ENCODE peak calls at places on chromosomes 12 and 14, in ten cellular contexts. M, V, S, D, P, B, G, X, L and C are unnamed samples.
A peak's percentile ranks its signal among the peaks of the same experiment; 100 is the strongest.

GRCh38 chr14:92680781-92681650 is 67.4 kb downstream of the LGMN start:
- DNase-seq in M (peak; percentile 58), G (no peak), S (peak; percentile 76), P (peak; percentile 76), B (no peak), V (peak; percentile 67), X (peak; percentile 48), D (peak; percentile 73), L (peak; percentile 59), C (peak; percentile 67)

GRCh38 chr12:82688035-82688501 is 1.4 kb downstream of the TMTC2 start:
- DNase-seq in B (no peak), P (peak; percentile 15), D (no peak), V (no peak), L (peak; percentile 9), M (no peak), S (peak; percentile 23), G (no peak), X (no peak), C (peak; percentile 7)

GRCh38 chr14:100822921-100823320 is 3.0 kb upstream of the MEG3 start:
- DNase-seq in P (no peak), G (no peak), B (no peak), V (no peak), L (no peak), S (peak; percentile 33), M (no peak), X (no peak), D (no peak), C (peak; percentile 48)

GRCh38 chr14:74610866-74611671 is 968 bp downstream of the LTBP2 start:
- DNase-seq in G (no peak), P (peak; percentile 45), V (no peak), X (no peak), M (no peak), D (no peak), L (peak; percentile 21), S (peak; percentile 51), B (no peak), C (peak; percentile 54)

GRCh38 chr12:67327466-67327865 is 58.3 kb downstream of the CAND1 start:
- DNase-seq in D (no peak), M (no peak), S (no peak), B (no peak), L (no peak), G (no peak), X (no peak), V (no peak), P (no peak), C (no peak)

GRCh38 chr12:93857279-93857894 is 180.2 kb downstream of the CRADD start:
- DNase-seq in S (peak; percentile 55), P (peak; percentile 84), V (no peak), L (peak; percentile 41), M (no peak), D (no peak), G (no peak), X (no peak), B (peak; percentile 41), C (peak; percentile 76)

GRCh38 chr14:100849432-100849831 is 23.5 kb downstream of the MEG3 start:
- DNase-seq in L (no peak), S (peak; percentile 11), P (peak; percentile 74), G (no peak), B (no peak), D (no peak), M (no peak), V (no peak), X (no peak), C (no peak)

GRCh38 chr14:69084023-69084422 is 68.9 kb downstream of the DCAF5 start:
- DNase-seq in X (no peak), S (no peak), B (no peak), P (no peak), M (no peak), G (no peak), V (no peak), L (no peak), D (no peak), C (no peak)

GRCh38 chr12:124543052-124543590 is 24.3 kb downstream of the NCOR2 start:
- DNase-seq in L (peak; percentile 52), P (no peak), V (no peak), B (no peak), D (no peak), X (no peak), G (no peak), M (no peak), S (no peak), C (no peak)

GRCh38 chr12:124544983-124545382 is 22.4 kb downstream of the NCOR2 start:
- DNase-seq in X (no peak), V (no peak), M (no peak), S (no peak), P (no peak), D (no peak), G (no peak), L (no peak), B (no peak), C (no peak)

GRCh38 chr12:124544311-124544970 is 23.0 kb downstream of the NCOR2 start:
- DNase-seq in L (no peak), M (no peak), V (no peak), X (no peak), P (no peak), D (no peak), G (no peak), B (no peak), S (no peak), C (no peak)

GRCh38 chr12:124542021-124542941 is 25.1 kb downstream of the NCOR2 start:
- DNase-seq in D (no peak), S (no peak), X (no peak), G (no peak), P (no peak), V (no peak), B (no peak), M (no peak), L (no peak), C (no peak)

DNA sequence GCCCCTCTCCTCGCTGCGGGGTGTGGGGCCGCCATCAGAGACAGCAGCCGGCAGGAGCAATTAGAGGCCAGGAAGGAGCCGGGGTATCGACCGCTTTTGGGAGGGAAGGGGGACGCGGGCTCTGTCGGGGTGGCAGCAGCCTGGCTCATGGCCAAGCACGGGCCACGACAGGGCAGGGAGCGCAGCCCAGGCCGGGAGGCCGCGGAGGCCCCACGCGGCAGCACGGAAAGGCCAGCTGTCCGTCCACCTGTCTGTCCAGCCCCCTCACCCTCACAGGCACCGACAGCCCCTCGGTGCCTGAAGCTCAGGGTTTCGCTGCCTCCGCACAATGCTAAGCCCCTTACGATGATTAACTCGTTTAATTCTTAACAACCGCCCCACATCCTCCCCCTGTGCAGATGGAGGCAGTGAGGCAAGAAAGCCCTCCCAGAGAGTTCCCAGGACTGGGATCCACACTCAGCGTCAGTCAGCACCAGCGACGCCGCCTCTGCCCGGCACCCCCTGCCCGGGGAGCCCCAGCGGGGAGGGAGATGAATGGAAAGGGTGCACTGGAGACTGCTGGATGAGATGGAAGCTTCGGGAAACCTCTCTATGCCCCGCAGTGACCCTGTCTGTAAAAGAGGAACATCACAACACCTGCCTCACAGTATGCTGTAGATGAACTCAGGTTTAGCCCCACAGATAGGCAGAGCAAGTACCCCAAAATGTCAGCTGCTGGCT is 23.7 kb downstream of the NCOR2 start:
- DNase-seq in L (no peak), S (no peak), P (peak; percentile 60), V (no peak), B (no peak), M (no peak), D (no peak), X (no peak), G (no peak), C (no peak)
- H3K4me3 ChIP-seq in L (no peak overlapping the region), S (no peak overlapping the region), P (no peak overlapping the region), V (no peak overlapping the region), B (no peak overlapping the region), M (no peak overlapping the region), D (no peak overlapping the region), X (no peak overlapping the region), G (peak overlapping the region; percentile 14), C (no peak overlapping the region)

DNA sequence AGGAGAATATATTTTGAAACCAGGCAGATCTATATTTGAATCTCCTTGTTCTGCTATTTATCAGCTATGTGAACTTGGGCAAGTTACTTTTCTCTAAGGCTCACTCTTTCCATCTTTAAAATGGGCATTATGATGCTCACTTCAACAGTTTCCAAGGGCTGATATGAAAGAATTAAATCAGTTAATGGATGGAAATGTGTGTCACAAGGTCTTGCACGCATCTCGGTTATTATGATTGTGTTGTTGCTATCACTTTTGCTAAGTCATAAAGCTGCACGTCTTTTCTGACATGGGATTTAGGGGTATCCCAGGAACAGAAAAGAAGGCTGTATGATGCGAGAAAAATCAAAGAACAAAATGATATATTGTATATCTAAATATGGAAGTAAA is 721.5 kb upstream of the TBX3 start:
- DNase-seq in X (no peak), P (no peak), B (no peak), M (no peak), G (no peak), L (no peak), D (no peak), S (no peak), V (no peak), C (no peak)
- H3K4me3 ChIP-seq in X (no peak overlapping the region), P (no peak overlapping the region), B (no peak overlapping the region), M (no peak overlapping the region), G (no peak overlapping the region), L (no peak overlapping the region), D (no peak overlapping the region), S (no peak overlapping the region), V (no peak overlapping the region), C (no peak overlapping the region)

GRCh38 chr14:28773176-28773575 is 6.6 kb downstream of the FOXG1 start:
- DNase-seq in M (no peak), L (no peak), X (no peak), D (no peak), B (no peak), S (no peak), G (no peak), P (no peak), V (no peak), C (no peak)

GRCh38 chr14:28772613-28773012 is 6.0 kb downstream of the FOXG1 start:
- DNase-seq in V (no peak), B (no peak), M (no peak), P (no peak), G (no peak), S (no peak), L (no peak), X (no peak), D (no peak), C (no peak)

GRCh38 chr14:28776482-28777266 is 10.1 kb downstream of the FOXG1 start:
- DNase-seq in M (no peak), S (no peak), V (no peak), X (no peak), B (no peak), G (no peak), P (no peak), D (no peak), L (no peak), C (no peak)

GRCh38 chr14:28773917-28774691 is 7.5 kb downstream of the FOXG1 start:
- DNase-seq in B (no peak), X (no peak), G (no peak), D (no peak), L (no peak), P (peak; percentile 66), M (no peak), S (peak; percentile 55), V (no peak), C (peak; percentile 83)

DNA sequence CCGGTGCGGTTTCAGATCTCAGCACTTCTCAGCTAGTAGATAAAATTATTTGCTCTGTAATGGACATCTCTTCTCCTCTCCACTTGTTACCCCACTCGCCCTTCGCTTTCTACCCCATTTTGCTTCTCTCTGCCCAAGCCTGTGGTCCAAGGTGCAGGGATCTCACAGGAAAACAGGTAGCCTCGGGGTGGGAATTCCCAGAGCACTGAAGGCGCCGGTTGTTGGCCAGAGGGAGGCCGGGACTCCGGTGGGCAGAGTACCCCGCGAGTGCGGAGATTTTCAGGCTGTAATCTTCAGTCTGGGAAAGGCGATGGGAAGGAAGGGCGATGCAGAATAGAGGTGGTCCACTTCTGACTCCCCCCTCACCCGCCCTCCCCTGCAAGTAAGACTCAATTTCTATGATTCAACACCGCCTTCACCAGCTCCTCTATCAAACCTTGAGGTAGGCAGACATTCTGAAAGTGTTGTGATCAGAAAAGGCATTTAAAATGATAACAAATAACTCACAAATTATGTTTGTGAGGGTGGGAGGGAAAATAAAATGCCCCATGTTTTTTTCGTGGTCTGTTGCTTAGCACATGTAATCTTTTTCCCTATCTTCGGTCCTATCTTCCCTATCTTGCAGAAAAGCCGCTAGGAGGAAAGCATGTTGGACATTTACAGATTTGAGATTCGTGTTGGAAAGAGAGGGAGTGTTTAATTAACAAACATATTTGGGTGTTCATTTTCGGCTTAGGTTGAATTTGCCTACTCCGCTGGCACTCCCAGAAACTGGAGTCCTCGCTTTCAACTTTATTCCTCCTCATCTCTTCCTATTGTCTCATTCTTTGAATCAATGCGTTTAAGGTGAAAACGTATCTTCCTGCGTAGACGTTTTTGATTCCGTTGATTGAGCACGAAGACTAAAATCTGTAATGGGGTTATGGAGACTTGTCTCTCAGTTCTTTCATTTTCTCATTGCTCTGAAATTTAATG is 8.5 kb downstream of the FOXG1 start:
- DNase-seq in S (no peak), V (no peak), L (no peak), X (no peak), D (no peak), P (no peak), G (no peak), B (no peak), M (no peak), C (no peak)
- H3K4me3 ChIP-seq in S (no peak overlapping the region), V (no peak overlapping the region), L (no peak overlapping the region), X (no peak overlapping the region), D (no peak overlapping the region), P (no peak overlapping the region), G (no peak overlapping the region), B (no peak overlapping the region), M (no peak overlapping the region), C (no peak overlapping the region)

GRCh38 chr14:93977171-93977570 is 801 bp upstream of the ASB2 start:
- DNase-seq in L (no peak), M (no peak), X (no peak), D (no peak), G (no peak), V (no peak), S (no peak), B (no peak), P (no peak), C (no peak)
- H3K4me3 ChIP-seq in L (no peak overlapping the region), M (no peak overlapping the region), X (no peak overlapping the region), D (no peak overlapping the region), G (no peak overlapping the region), V (no peak overlapping the region), S (no peak overlapping the region), B (no peak overlapping the region), P (no peak overlapping the region), C (no peak overlapping the region)